ENCODE peak calls at places on chromosomes 2 and 18, in nine cellular contexts. T, J, B, D, R, X, M, Q and K are unnamed samples.

GRCh38 chr2:224287533-224287932 is 114.4 kb downstream of the FAM124B start:
- DNase-seq in T (no peak), J (no peak), B (no peak), D (no peak), R (no peak), X (no peak), M (no peak), Q (no peak), K (no peak)

GRCh38 chr2:9895669-9896068 is 52.4 kb downstream of the TAF1B start:
- DNase-seq in T (no peak), J (no peak), B (no peak), D (no peak), R (no peak), X (no peak), M (no peak), Q (no peak), K (no peak)

GRCh38 chr2:163345795-163346573 is 389.8 kb downstream of the FIGN start:
- DNase-seq in T (no peak), J (peak; percentile 76), B (no peak), D (peak; percentile 62), R (peak; percentile 45), X (no peak), M (peak; percentile 69), Q (no peak), K (no peak)

GRCh38 chr2:80822999-80823398 is 518.4 kb upstream of the LRRTM1 start:
- DNase-seq in T (no peak), J (no peak), B (no peak), D (no peak), R (no peak), X (no peak), M (no peak), Q (no peak), K (no peak)

GRCh38 chr18:8424917-8425725 is 184.1 kb upstream of the RAB12 start:
- DNase-seq in T (no peak), J (no peak), B (no peak), D (peak; percentile 57), R (peak; percentile 87), X (no peak), M (peak; percentile 95), Q (no peak), K (no peak)

GRCh38 chr2:60984717-60985116 is 32.8 kb upstream of the PEX13 start:
- DNase-seq in T (no peak), J (no peak), B (no peak), D (no peak), R (no peak), X (no peak), M (no peak), Q (no peak), K (no peak)

GRCh38 chr2:177646791-177647190 is 254.2 kb downstream of the AGPS start:
- DNase-seq in T (no peak), J (no peak), B (no peak), D (no peak), R (no peak), X (no peak), M (no peak), Q (no peak), K (no peak)

GRCh38 chr2:191892391-191892790 is 45.5 kb upstream of the CAVIN2 start:
- DNase-seq in T (peak; percentile 33), J (no peak), B (no peak), D (peak; percentile 91), R (peak; percentile 81), X (no peak), M (peak; percentile 78), Q (no peak), K (no peak)

GRCh38 chr2:233349005-233349998 is 5.0 kb upstream of the DGKD start:
- DNase-seq in T (no peak), J (no peak), B (peak; percentile 48), D (no peak), R (no peak), X (peak; percentile 59), M (no peak), Q (peak; percentile 57), K (no peak)

GRCh38 chr2:240021488-240022104 is 3.5 kb downstream of the NDUFA10 start:
- DNase-seq in T (peak; percentile 60), J (peak; percentile 69), B (peak; percentile 72), D (peak; percentile 62), R (peak; percentile 35), X (peak; percentile 56), M (peak; percentile 68), Q (peak; percentile 82), K (no peak)

GRCh38 chr18:50119363-50119762 is 75.6 kb downstream of the MYO5B start:
- DNase-seq in T (no peak), J (no peak), B (no peak), D (no peak), R (no peak), X (no peak), M (no peak), Q (no peak), K (no peak)

GRCh38 chr2:97673187-97673914 is 3.8 kb downstream of the C2orf92 start:
- DNase-seq in T (no peak), J (no peak), B (no peak), D (no peak), R (peak; percentile 33), X (no peak), M (no peak), Q (no peak), K (no peak)

GRCh38 chr18:48270929-48271328 is 138.3 kb downstream of the ZBTB7C start:
- DNase-seq in T (no peak), J (no peak), B (no peak), D (no peak), R (no peak), X (no peak), M (no peak), Q (no peak), K (no peak)

GRCh38 chr2:84776011-84776410 is 104.9 kb downstream of the TRABD2A start:
- DNase-seq in T (no peak), J (no peak), B (no peak), D (no peak), R (peak; percentile 27), X (no peak), M (no peak), Q (no peak), K (no peak)

GRCh38 chr2:23497063-23497462 is 112.1 kb downstream of the KLHL29 start:
- DNase-seq in T (no peak), J (no peak), B (no peak), D (peak; percentile 72), R (peak; percentile 79), X (no peak), M (peak; percentile 12), Q (no peak), K (peak; percentile 86)

GRCh38 chr2:168912466-168913170 is 11.5 kb downstream of the G6PC2 start:
- DNase-seq in T (no peak), J (no peak), B (peak; percentile 29), D (peak; percentile 53), R (peak; percentile 48), X (peak; percentile 88), M (peak; percentile 56), Q (no peak), K (no peak)

GRCh38 chr2:196131384-196131861 is 40.0 kb downstream of the STK17B start:
- DNase-seq in T (peak; percentile 43), J (peak; percentile 66), B (peak; percentile 48), D (peak; percentile 27), R (peak; percentile 25), X (no peak), M (peak; percentile 45), Q (peak; percentile 55), K (no peak)

GRCh38 chr2:196131949-196132925 is 39.1 kb downstream of the STK17B start:
- DNase-seq in T (no peak), J (no peak), B (no peak), D (peak; percentile 30), R (peak; percentile 43), X (no peak), M (peak; percentile 42), Q (no peak), K (no peak)

GRCh38 chr2:196125596-196125995 is 45.8 kb downstream of the STK17B start:
- DNase-seq in T (no peak), J (no peak), B (no peak), D (peak; percentile 36), R (peak; percentile 25), X (no peak), M (no peak), Q (no peak), K (no peak)

GRCh38 chr2:196130039-196130825 is 41.1 kb downstream of the STK17B start:
- DNase-seq in T (no peak), J (no peak), B (no peak), D (no peak), R (no peak), X (no peak), M (no peak), Q (no peak), K (no peak)

GRCh38 chr2:196128749-196129148 is 42.6 kb downstream of the STK17B start:
- DNase-seq in T (no peak), J (no peak), B (no peak), D (no peak), R (no peak), X (no peak), M (no peak), Q (no peak), K (no peak)
- H3K9me3 ChIP-seq in T (peaks cover 14% of the 10 kb centered on the region), J (peaks cover 26% of the 10 kb centered on the region), B (peaks cover 61% of the 10 kb centered on the region), D (no peaks in the 10 kb centered on the region), R (no peaks in the 10 kb centered on the region), X (no peaks in the 10 kb centered on the region), M (no peaks in the 10 kb centered on the region), Q (peaks cover 50% of the 10 kb centered on the region), K (peaks cover 21% of the 10 kb centered on the region)

GRCh38 chr2:75238670-75239330 is 39.5 kb upstream of the TACR1 start:
- DNase-seq in T (no peak), J (peak; percentile 93), B (no peak), D (peak; percentile 72), R (peak; percentile 82), X (no peak), M (peak; percentile 86), Q (no peak), K (no peak)
- H3K27ac ChIP-seq in T (no peak overlapping the region), J (peak overlapping the region; percentile 90), B (no peak overlapping the region), D (no peak overlapping the region), R (peak overlapping the region; percentile 80), X (no peak overlapping the region), M (peak overlapping the region; percentile 87), Q (no peak overlapping the region), K (no peak overlapping the region)

DNA sequence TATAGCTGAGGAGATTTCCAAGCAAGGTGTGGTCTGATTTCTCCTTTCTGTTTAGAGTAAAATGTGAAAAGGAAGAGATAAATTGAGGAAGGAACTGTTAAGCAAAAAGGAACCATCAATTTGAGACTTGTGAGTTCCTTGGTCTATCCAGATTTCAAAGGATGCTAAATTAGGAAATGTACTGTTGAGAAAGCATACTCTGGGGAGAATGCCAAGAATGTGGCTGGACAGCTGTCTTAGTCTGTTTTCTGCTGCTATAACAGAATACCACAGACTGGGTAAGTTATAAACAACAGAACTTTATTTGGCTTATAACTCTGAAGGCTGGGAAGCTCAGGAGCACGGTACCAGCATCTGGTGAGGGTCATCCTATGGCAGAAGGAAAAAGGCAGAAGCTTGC is 1097.2 kb downstream of the TDRD15 start:
- DNase-seq in T (no peak), J (no peak), B (no peak), D (peak; percentile 24), R (no peak), X (no peak), M (no peak), Q (no peak), K (no peak)
- H3K4me1 ChIP-seq in T (no peaks in the 10 kb centered on the region), J (no peaks in the 10 kb centered on the region), B (no peaks in the 10 kb centered on the region), D (no peaks in the 10 kb centered on the region), R (no peaks in the 10 kb centered on the region), X (no peaks in the 10 kb centered on the region), M (no peaks in the 10 kb centered on the region), Q (no peaks in the 10 kb centered on the region), K (no peaks in the 10 kb centered on the region)

DNA sequence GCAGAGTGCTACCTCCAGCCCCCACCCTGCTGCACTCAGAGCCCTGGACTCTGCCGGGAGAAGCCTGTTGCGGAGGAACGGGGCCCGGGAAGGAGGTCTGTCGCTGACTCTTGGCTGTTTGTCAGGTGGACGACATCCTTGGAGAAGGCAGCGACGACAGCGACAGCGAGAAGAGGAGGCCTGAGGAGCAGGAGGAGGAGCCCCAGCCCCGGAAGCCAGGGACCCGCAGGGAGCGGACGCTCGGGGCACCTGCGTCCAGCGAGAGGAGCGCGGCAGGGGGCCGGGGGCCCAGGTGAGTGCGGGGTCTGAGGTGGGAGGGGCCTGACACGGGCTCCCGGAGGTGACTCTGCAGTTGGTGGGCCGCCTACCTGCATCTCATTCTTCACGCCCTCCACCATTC is 56.6 kb downstream of the CTDP1 start:
- DNase-seq in T (no peak), J (no peak), B (no peak), D (no peak), R (no peak), X (no peak), M (no peak), Q (no peak), K (no peak)
- H3K9me3 ChIP-seq in T (no peaks in the 10 kb centered on the region), J (peaks cover 14% of the 10 kb centered on the region), B (peaks cover 8% of the 10 kb centered on the region), D (no peaks in the 10 kb centered on the region), R (peaks cover 14% of the 10 kb centered on the region), X (no peaks in the 10 kb centered on the region), M (no peaks in the 10 kb centered on the region), Q (no peaks in the 10 kb centered on the region), K (no peaks in the 10 kb centered on the region)